ENCODE peak calls at places on chromosomes 7 and 10, in seven cellular contexts. O is activated CD4-positive, CD25-positive, alpha-beta regulatory T cell; E is activated naive CD4-positive, alpha-beta T cell; L is AG04450; C is right cardiac atrium; W is RPMI7951; T is left kidney. U is an unnamed sample.

GRCh38 chr7:88759956-88760515 is 536 bp downstream of the ZNF804B start:
- DNase-seq in O (no peak), E (no peak), L (no peak), C (no peak), W (no peak), T (peak), U (no peak)

GRCh38 chr7:116574025-116574822 is 49.4 kb downstream of the CAV1 start:
- DNase-seq in O (no peak), E (no peak), L (no peak), C (no peak), W (peak), T (no peak), U (no peak)

GRCh38 chr10:32957341-32958084 is 517 bp downstream of the ITGB1 start:
- DNase-seq in O (peak), E (peak), L (no peak), C (peak), W (peak), T (peak), U (peak)

GRCh38 chr10:990808-991207 is 2.6 kb downstream of the GTPBP4 start:
- DNase-seq in O (no peak), E (no peak), L (no peak), C (no peak), W (no peak), T (no peak), U (no peak)

GRCh38 chr7:25215694-25216335 is 12.5 kb downstream of the NPVF start:
- DNase-seq in O (no peak), E (no peak), L (no peak), C (no peak), W (no peak), T (peak), U (no peak)

GRCh38 chr7:142753366-142753765 is 4.1 kb downstream of the PRSS1 start:
- DNase-seq in O (no peak), E (no peak), L (no peak), C (no peak), W (peak), T (no peak), U (no peak)

GRCh38 chr7:129168219-129168991 is 20.0 kb upstream of the SMO start:
- DNase-seq in O (no peak), E (no peak), L (no peak), C (no peak), W (no peak), T (peak), U (peak)

GRCh38 chr10:121089434-121089833 is 238.3 kb downstream of the WDR11 start:
- DNase-seq in O (no peak), E (no peak), L (no peak), C (no peak), W (no peak), T (no peak), U (no peak)

GRCh38 chr10:122861724-122862161 is 16.1 kb upstream of the CUZD1 start:
- DNase-seq in O (no peak), E (no peak), L (no peak), C (no peak), W (peak), T (no peak), U (no peak)

GRCh38 chr10:117444497-117445040 is 69.3 kb upstream of the PDZD8 start:
- DNase-seq in O (no peak), E (no peak), L (no peak), C (no peak), W (no peak), T (no peak), U (no peak)

GRCh38 chr7:35424869-35425495 is 171.1 kb upstream of the TBX20 start:
- DNase-seq in O (peak), E (peak), L (peak), C (peak), W (peak), T (peak), U (peak)

GRCh38 chr10:4241724-4242345 is 456.8 kb upstream of the KLF6 start:
- DNase-seq in O (no peak), E (no peak), L (peak), C (peak), W (peak), T (peak), U (peak)

U was measured in cardiac muscle cell.